ENCODE peak calls at places on chromosomes 13 and 19, in seven cellular contexts. H, Y, K, B, N, I and Q are unnamed samples. For H3K4me1, the result is how much of the 10 kb centered on the place peaks cover.

GRCh38 chr19:49081273-49081672 is 4.0 kb upstream of the SNRNP70 start:
- DNase-seq in H (no peak), Y (no peak), K (no peak), B (no peak), N (no peak), I (no peak), Q (no peak)

GRCh38 chr19:16896098-16896912 is 7.5 kb downstream of the F2RL3 start:
- DNase-seq in H (peak), Y (no peak), K (peak), B (no peak), N (no peak), I (peak), Q (no peak)

GRCh38 chr13:20869540-20869939 is 33.0 kb downstream of the XPO4 start:
- DNase-seq in H (no peak), Y (no peak), K (no peak), B (no peak), N (no peak), I (no peak), Q (no peak)

GRCh38 chr13:98278068-98278619 is 101.1 kb upstream of the RNF113B start:
- DNase-seq in H (no peak), Y (no peak), K (no peak), B (no peak), N (no peak), I (no peak), Q (no peak)

GRCh38 chr19:42253245-42254082 is 1.5 kb downstream of the ERF start:
- DNase-seq in H (peak), Y (peak), K (peak), B (peak), N (no peak), I (peak), Q (peak)

GRCh38 chr19:15563325-15563794 is 51.7 kb upstream of the CYP4F8 start:
- DNase-seq in H (peak), Y (peak), K (no peak), B (no peak), N (no peak), I (no peak), Q (no peak)

GRCh38 chr19:55149078-55150003 is at the start of gene TNNT1:
- DNase-seq in H (peak), Y (no peak), K (peak), B (peak), N (no peak), I (peak), Q (no peak)

GRCh38 chr19:49339364-49340068 is 4.3 kb downstream of the CD37 start:
- DNase-seq in H (peak), Y (peak), K (peak), B (peak), N (peak), I (peak), Q (peak)

GRCh38 chr19:38769635-38770211 is 3.6 kb downstream of the LGALS7 start:
- DNase-seq in H (peak), Y (peak), K (peak), B (peak), N (no peak), I (peak), Q (peak)

GRCh38 chr13:112333756-112334543 is 42.2 kb upstream of the SPACA7 start:
- DNase-seq in H (no peak), Y (no peak), K (no peak), B (no peak), N (no peak), I (no peak), Q (no peak)

GRCh38 chr19:15379996-15380647 is 535 bp upstream of the AKAP8 start:
- DNase-seq in H (peak), Y (peak), K (peak), B (no peak), N (no peak), I (peak), Q (peak)

GRCh38 chr19:3781603-3782002 is 4.6 kb downstream of the MATK start:
- DNase-seq in H (no peak), Y (no peak), K (no peak), B (no peak), N (no peak), I (no peak), Q (no peak)
- TF ChIP-seq CTCF in H (no peak), Y (no peak), K (no peak), B (no peak), N (no peak), I (no peak), Q (no peak)

DNA sequence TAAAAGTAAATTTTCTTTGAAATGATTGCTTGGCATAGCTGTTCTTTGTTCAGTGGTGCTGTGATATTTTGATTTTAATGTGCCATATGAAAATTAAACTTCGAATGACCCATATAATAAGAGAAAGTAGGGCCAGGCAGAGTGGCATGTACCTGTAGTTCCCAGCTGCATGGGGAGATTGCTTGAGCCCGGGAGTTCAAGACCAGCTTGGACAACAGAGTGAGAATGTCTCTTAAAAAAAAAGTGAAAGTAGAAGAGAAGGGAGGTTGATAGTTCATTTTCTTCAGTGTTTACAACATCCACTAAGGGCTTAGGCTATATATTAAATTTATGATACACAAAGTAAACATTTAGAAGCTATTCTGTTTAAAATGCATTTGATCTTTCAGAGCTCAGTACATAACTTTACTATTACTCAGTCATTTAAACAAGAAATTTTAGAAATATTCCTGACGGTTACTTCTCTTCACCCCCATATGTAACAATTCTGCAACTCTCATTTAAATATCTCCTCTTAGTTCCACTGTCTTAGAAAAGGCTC is 17.2 kb upstream of the RFC3 start:
- DNase-seq in H (no peak), Y (no peak), K (no peak), B (no peak), N (no peak), I (no peak), Q (no peak)
- H3K4me1 ChIP-seq in H (under half), Y (under half), K (under half), B (under half), N (under half), I (under half), Q (under half)

GRCh38 chr13:90591927-90592268 is 755.6 kb upstream of the MIR17HG start:
- DNase-seq in H (peak), Y (peak), K (peak), B (no peak), N (no peak), I (no peak), Q (no peak)

GRCh38 chr13:90592943-90593342 is 754.5 kb upstream of the MIR17HG start:
- DNase-seq in H (no peak), Y (no peak), K (no peak), B (no peak), N (no peak), I (no peak), Q (no peak)

GRCh38 chr13:90594694-90595093 is 752.8 kb upstream of the MIR17HG start:
- DNase-seq in H (no peak), Y (peak), K (no peak), B (no peak), N (no peak), I (no peak), Q (no peak)

GRCh38 chr13:90591260-90591926 is 756.1 kb upstream of the MIR17HG start:
- DNase-seq in H (no peak), Y (peak), K (peak), B (no peak), N (no peak), I (no peak), Q (no peak)
- TF ChIP-seq CTCF in H (no peak), Y (peak), K (no peak), B (no peak), N (no peak), I (no peak), Q (no peak)

DNA sequence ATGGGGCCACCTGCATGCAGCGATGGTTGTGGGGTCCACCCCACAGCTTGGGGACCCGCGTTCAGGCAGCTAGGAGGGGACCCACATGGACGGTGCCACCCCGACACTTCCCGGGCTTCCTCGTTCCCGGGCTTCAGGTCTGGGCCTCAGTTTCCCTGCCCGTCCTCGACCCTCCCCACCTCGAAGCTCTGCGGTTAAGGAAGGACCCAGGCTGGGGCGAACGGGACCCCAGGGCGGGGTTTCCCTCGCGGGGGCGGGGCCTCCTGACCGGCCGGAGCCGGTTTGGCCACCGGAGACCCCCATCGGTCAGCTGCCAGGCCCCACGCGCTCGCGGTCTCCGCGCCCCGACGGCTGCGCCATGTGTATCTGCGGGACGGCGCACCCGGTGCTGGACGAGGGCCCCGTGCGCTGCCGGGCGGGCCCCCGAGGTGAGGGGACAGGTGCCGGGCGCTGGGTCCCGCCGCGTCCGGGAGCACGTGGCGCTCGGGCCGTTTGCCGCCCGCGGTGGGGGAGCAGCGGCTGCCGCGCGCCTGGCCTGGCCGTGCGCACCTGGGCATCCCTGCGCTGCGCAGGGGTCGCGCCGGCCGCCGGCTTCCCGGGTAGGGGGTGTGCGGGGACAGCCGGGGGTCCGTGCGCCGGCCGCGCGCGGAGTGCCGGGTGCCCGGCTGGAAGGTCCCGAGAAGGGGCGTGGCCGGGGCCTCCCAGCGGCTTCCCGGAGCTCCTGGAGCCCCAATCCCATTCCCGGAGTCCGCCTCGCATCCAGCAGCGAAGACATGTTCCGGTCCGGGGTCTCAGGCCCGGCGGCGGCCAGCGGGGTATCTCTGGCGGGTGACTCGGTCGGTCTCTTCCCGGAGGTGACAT is 4.2 kb downstream of the ARHGAP45 start:
- DNase-seq in H (peak), Y (no peak), K (peak), B (no peak), N (no peak), I (peak), Q (peak)
- H3K4me1 ChIP-seq in H (under half), Y (under half), K (under half), B (under half), N (under half), I (under half), Q (under half)

DNA sequence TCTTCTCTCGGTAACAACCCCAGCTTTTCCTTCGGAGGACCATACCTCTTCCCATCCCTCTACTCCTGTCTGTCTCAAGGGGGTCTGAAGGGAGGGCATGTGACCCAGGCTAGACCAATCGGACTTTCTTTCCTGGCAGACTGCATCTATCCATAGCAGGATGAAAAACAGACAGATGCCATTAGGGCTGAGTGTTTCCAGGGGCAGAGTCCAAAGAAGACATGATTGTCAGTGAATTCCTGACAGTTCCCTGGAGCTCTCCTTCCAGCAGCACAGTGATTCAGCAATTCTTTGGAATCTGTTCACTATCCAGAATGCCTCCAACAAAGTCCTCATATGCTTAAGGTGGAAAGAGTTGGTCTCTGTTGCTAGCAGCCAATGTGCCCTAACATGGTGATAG is 189.8 kb downstream of the KCTD12 start:
- DNase-seq in H (no peak), Y (peak), K (no peak), B (no peak), N (no peak), I (no peak), Q (no peak)
- TF ChIP-seq CTCF in H (no peak), Y (no peak), K (no peak), B (no peak), N (no peak), I (no peak), Q (no peak)

DNA sequence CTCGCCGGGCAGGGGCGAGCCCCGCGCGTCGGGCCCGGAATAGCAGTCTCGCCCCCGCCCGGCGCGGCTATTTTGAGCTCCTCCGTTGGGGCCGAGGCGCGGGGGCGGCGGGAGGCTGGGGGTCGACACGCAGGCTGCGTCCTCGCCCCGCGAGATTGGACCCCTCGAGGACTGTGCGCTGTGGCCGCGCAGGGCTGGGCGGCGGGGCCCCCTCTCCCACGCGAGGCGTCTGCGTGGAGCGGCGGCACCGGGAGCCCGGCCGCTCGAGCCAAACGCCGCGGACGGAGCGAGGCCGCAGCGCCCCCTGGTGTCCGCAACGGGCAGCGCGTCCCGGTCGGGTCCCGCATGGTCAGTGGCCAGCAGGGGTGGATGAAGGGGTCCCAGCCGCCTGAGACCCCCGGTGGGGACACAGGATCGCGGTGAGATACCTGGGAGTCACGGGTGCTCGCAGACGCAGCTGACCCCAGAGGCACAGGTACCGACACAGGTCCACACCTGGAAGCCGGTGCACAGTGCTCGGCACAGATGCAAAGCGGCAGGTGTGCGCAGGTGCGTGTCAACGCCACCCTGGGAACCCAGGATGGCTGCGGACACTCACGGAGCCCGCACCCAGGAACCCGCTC is 2.2 kb upstream of the CIRBP start:
- DNase-seq in H (peak), Y (no peak), K (peak), B (peak), N (no peak), I (peak), Q (peak)
- H3K4me1 ChIP-seq in H (under half), Y (under half), K (half or more), B (half or more), N (half or more), I (half or more), Q (under half)

GRCh38 chr13:66492479-66492878 is 737.7 kb downstream of the PCDH9 start:
- DNase-seq in H (peak), Y (no peak), K (peak), B (no peak), N (no peak), I (no peak), Q (no peak)
- TF ChIP-seq CTCF in H (peak), Y (peak), K (peak), B (no peak), N (no peak), I (peak), Q (no peak)

DNA sequence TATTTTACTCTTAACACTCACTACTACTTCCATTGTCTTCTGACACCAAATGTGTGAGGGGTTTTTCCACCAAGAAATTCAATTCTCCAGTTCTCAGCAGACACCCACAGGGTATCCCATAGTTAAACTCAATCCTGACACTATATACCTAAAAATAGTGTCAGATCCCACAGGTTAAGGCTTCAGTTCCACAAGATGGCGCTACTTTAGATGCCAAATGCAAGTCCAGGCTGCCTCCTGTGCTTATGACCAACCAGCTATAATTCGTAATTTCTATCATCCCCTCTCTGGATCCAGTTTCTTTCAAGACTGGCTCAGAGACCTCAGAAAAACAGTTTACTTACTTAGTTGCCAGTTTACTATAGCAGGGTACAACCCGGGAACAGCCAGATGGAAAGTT is 1146.2 kb upstream of the SPRY2 start:
- DNase-seq in H (peak), Y (no peak), K (peak), B (no peak), N (no peak), I (no peak), Q (no peak)
- H3K4me1 ChIP-seq in H (under half), Y (under half), K (under half), B (under half), N (under half), I (under half), Q (under half)

GRCh38 chr19:29048873-29049272 is 164.1 kb downstream of the UQCRFS1 start:
- DNase-seq in H (no peak), Y (no peak), K (no peak), B (no peak), N (no peak), I (no peak), Q (no peak)
- TF ChIP-seq CTCF in H (no peak), Y (no peak), K (no peak), B (no peak), N (no peak), I (no peak), Q (no peak)

DNA sequence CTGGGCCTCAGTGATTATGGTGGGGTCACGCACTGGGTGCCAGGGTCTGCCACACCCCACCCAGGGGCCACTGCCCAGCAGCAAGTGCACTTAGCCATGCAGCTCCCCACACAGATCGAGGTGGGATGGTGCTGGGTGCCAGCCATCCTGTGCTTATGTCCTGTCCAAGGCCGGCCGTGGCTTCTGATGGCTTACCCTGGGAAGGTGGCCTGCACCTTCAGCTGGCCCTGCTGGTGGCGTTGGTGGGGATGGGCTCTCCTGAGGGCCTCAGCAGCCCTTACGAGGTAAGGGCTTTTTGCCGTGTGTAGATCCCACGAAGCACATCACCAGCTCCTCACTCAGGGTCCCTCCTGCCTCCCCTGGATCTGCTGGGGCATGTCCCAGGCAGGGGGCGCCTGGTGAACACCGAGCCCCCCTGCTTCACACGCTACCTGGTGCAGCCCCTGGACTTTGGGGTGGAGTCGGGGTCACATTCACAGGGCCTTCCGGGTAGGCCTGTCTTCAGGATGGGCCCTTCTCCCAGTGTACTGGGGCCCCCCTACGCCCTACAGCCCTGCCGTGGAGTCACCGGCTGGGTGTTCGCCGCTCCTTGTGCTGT is 46.6 kb downstream of the CRTC1 start:
- DNase-seq in H (peak), Y (no peak), K (no peak), B (no peak), N (no peak), I (no peak), Q (no peak)
- H3K4me1 ChIP-seq in H (under half), Y (under half), K (under half), B (under half), N (under half), I (under half), Q (under half)